ENCODE peak calls at places on chromosomes 6 and 20, in ten cellular contexts. J is spleen, N is lower lobe of right lung, G is RWPE1, H is PC-3, Y is thoracic aorta, D is HCT116, A is aorta, Z is substantia nigra, W is left lung. U is an unnamed sample.

GRCh38 chr6:22943331-22943730 is 374.0 kb downstream of the HDGFL1 start:
- DNase-seq in Y (no peak), A (no peak), D (no peak), H (no peak), J (no peak), G (no peak), N (no peak), Z (no peak), W (no peak), U (no peak)

GRCh38 chr6:73180718-73181619 is 44.3 kb downstream of the KHDC1L start:
- DNase-seq in Y (no peak), G (peak), A (no peak), Z (no peak), N (no peak), J (no peak), W (no peak), H (peak), D (peak), U (peak)

GRCh38 chr6:35061102-35061615 is 80.0 kb downstream of the TCP11 start:
- DNase-seq in J (peak), W (no peak), Y (no peak), A (no peak), N (no peak), D (no peak), G (no peak), Z (no peak), H (no peak), U (no peak)

GRCh38 chr6:150325093-150325772 is 43.6 kb upstream of the IYD start:
- DNase-seq in Z (no peak), Y (no peak), N (no peak), D (no peak), A (no peak), J (no peak), H (peak), W (no peak), G (no peak), U (no peak)

GRCh38 chr6:53741417-53741816 is 53.4 kb upstream of the LRRC1 start:
- DNase-seq in G (no peak), A (no peak), J (no peak), Z (no peak), N (peak), W (no peak), Y (no peak), H (no peak), D (no peak), U (no peak)

GRCh38 chr6:40894962-40895799 is 143.8 kb downstream of the UNC5CL start:
- DNase-seq in J (no peak), Y (no peak), Z (peak), A (peak), W (peak), H (peak), D (peak), G (peak), N (peak), U (no peak)

GRCh38 chr6:11229267-11230043 is 3.0 kb downstream of the NEDD9 start:
- DNase-seq in G (peak), Z (no peak), A (peak), Y (no peak), W (no peak), H (peak), J (no peak), N (no peak), D (no peak), U (no peak)

GRCh38 chr20:47701612-47702011 is 83.7 kb downstream of the SULF2 start:
- DNase-seq in H (no peak), D (no peak), G (no peak), N (no peak), A (no peak), Z (no peak), W (no peak), J (no peak), Y (no peak), U (no peak)

GRCh38 chr6:1605822-1606532 is 3.7 kb upstream of the FOXC1 start:
- DNase-seq in D (no peak), J (no peak), Z (no peak), Y (no peak), G (no peak), W (no peak), H (no peak), N (no peak), A (no peak), U (no peak)

GRCh38 chr6:143843689-143844405 is 709 bp downstream of the LTV1 start:
- DNase-seq in D (no peak), W (no peak), Y (no peak), A (no peak), H (no peak), Z (no peak), G (no peak), J (no peak), N (no peak), U (no peak)

GRCh38 chr6:3296113-3296512 is 37.4 kb downstream of the PSMG4 start:
- DNase-seq in W (no peak), H (no peak), Z (no peak), Y (no peak), G (no peak), J (peak), D (no peak), N (no peak), A (no peak), U (no peak)

GRCh38 chr20:43680976-43681375 is 14.1 kb downstream of the MYBL2 start:
- DNase-seq in J (no peak), A (no peak), N (no peak), W (no peak), G (no peak), D (no peak), Y (no peak), Z (no peak), H (no peak), U (no peak)

GRCh38 chr6:16276991-16277981 is 38.9 kb downstream of the GMPR start:
- DNase-seq in N (peak), D (peak), Y (peak), J (no peak), W (peak), A (peak), G (peak), H (peak), Z (no peak), U (no peak)

GRCh38 chr6:148432405-148433195 is 90.0 kb downstream of the SASH1 start:
- DNase-seq in D (no peak), J (no peak), A (no peak), H (no peak), N (no peak), Y (no peak), W (no peak), G (no peak), Z (no peak), U (no peak)

GRCh38 chr6:111486921-111487320 is 3.9 kb upstream of the REV3L start:
- DNase-seq in W (no peak), N (no peak), Z (no peak), D (no peak), G (no peak), Y (no peak), H (no peak), J (no peak), A (no peak), U (no peak)

GRCh38 chr20:51029963-51030930 is 7.3 kb upstream of the KCNG1 start:
- DNase-seq in Z (no peak), A (no peak), N (no peak), Y (no peak), G (no peak), J (peak), W (no peak), D (no peak), H (no peak), U (no peak)

GRCh38 chr6:52574709-52575489 is 2.0 kb downstream of the TRAM2 start:
- DNase-seq in D (no peak), W (no peak), Z (no peak), G (no peak), H (no peak), A (peak), N (peak), J (peak), Y (no peak), U (no peak)

GRCh38 chr6:8904754-8905153 is 469.4 kb upstream of the SLC35B3 start:
- DNase-seq in G (no peak), N (no peak), W (no peak), Z (no peak), H (peak), Y (no peak), D (no peak), A (no peak), J (no peak), U (no peak)

GRCh38 chr6:45351667-45352066 is 23.5 kb downstream of the RUNX2 start:
- DNase-seq in N (no peak), J (no peak), W (no peak), Z (no peak), A (no peak), Y (no peak), G (no peak), D (no peak), H (no peak), U (no peak)

GRCh38 chr20:1391640-1392442 is 1.0 kb downstream of the FKBP1A start:
- DNase-seq in Y (no peak), Z (no peak), G (no peak), W (no peak), A (peak), H (peak), J (peak), D (no peak), N (peak), U (no peak)

GRCh38 chr20:8969062-8969694 is 99.7 kb upstream of the PLCB4 start:
- DNase-seq in J (no peak), H (no peak), W (no peak), D (no peak), G (no peak), Y (no peak), Z (no peak), A (no peak), N (no peak), U (no peak)

GRCh38 chr6:135018057-135018456 is 36.6 kb downstream of the HBS1L start:
- DNase-seq in N (no peak), D (no peak), A (no peak), H (no peak), Z (no peak), Y (no peak), J (no peak), G (no peak), W (no peak), U (no peak)

GRCh38 chr20:30168025-30168799 is 1089.3 kb upstream of the DEFB115 start:
- DNase-seq in Z (no peak), D (no peak), A (no peak), H (no peak), Y (no peak), G (no peak), N (peak), W (peak), J (peak), U (no peak)

GRCh38 chr6:16973071-16973470 is 128.8 kb upstream of the STMND1 start:
- DNase-seq in N (no peak), D (no peak), G (no peak), H (no peak), Y (no peak), J (no peak), W (no peak), Z (no peak), A (no peak), U (no peak)

GRCh38 chr6:89956182-89956581 is 61.9 kb downstream of the GJA10 start:
- DNase-seq in G (no peak), J (no peak), N (no peak), Z (no peak), Y (no peak), W (no peak), A (no peak), D (no peak), H (no peak), U (no peak)

GRCh38 chr6:36590237-36590636 is 3.9 kb upstream of the SRSF3 start:
- DNase-seq in J (no peak), D (peak), H (peak), Z (no peak), W (no peak), A (no peak), Y (no peak), G (peak), N (no peak), U (no peak)

GRCh38 chr6:91271807-91272206 is 684.9 kb upstream of the MAP3K7 start:
- DNase-seq in G (no peak), Z (no peak), J (peak), N (no peak), W (peak), H (no peak), A (no peak), Y (no peak), D (no peak), U (no peak)

GRCh38 chr20:24764825-24765224 is 184.2 kb upstream of the CST7 start:
- DNase-seq in G (no peak), H (no peak), Z (no peak), Y (no peak), W (peak), D (no peak), A (no peak), N (no peak), J (peak), U (no peak)

GRCh38 chr6:44660561-44661220 is 273.2 kb downstream of the CDC5L start:
- DNase-seq in A (no peak), D (no peak), Z (no peak), J (no peak), N (no peak), G (no peak), H (no peak), W (no peak), Y (no peak), U (no peak)

GRCh38 chr6:9412951-9413559 is 977.7 kb upstream of the SLC35B3 start:
- DNase-seq in A (no peak), J (no peak), H (peak), Y (no peak), W (no peak), Z (no peak), N (no peak), D (peak), G (peak), U (no peak)

GRCh38 chr20:5181955-5182354 is 55.1 kb downstream of the CDS2 start:
- DNase-seq in D (no peak), W (no peak), N (no peak), J (no peak), G (peak), A (no peak), H (peak), Z (no peak), Y (no peak), U (no peak)

GRCh38 chr20:18795366-18795765 is 18.2 kb upstream of the SCP2D1 start:
- DNase-seq in G (no peak), D (no peak), H (no peak), Y (no peak), J (no peak), N (no peak), W (no peak), A (no peak), Z (no peak), U (no peak)

GRCh38 chr6:167157867-167158266 is at the start of gene GPR31:
- DNase-seq in G (no peak), H (no peak), N (no peak), J (no peak), Z (no peak), D (no peak), Y (no peak), W (no peak), A (no peak), U (no peak)

GRCh38 chr6:109372070-109372585 is 10.1 kb downstream of the CD164 start:
- DNase-seq in H (no peak), Z (no peak), G (no peak), A (no peak), D (no peak), W (no peak), Y (no peak), N (no peak), J (no peak), U (no peak)

GRCh38 chr6:44676246-44676790 is 288.8 kb downstream of the CDC5L start:
- DNase-seq in N (no peak), Y (no peak), G (no peak), D (no peak), A (no peak), W (no peak), J (no peak), H (no peak), Z (no peak), U (no peak)

GRCh38 chr20:32470940-32471339 is 112.8 kb downstream of the ASXL1 start:
- DNase-seq in W (peak), H (no peak), N (no peak), Z (no peak), J (no peak), G (no peak), A (no peak), Y (no peak), D (no peak), U (no peak)

GRCh38 chr20:52473171-52473570 is 281.6 kb upstream of the ZFP64 start:
- DNase-seq in D (no peak), Y (no peak), N (no peak), J (no peak), W (no peak), G (no peak), Z (no peak), H (no peak), A (no peak), U (no peak)

GRCh38 chr6:36786055-36786675 is 53.1 kb downstream of the CPNE5 start:
- DNase-seq in W (no peak), A (no peak), H (no peak), N (no peak), D (no peak), Y (no peak), J (no peak), Z (no peak), G (no peak), U (no peak)

DNA sequence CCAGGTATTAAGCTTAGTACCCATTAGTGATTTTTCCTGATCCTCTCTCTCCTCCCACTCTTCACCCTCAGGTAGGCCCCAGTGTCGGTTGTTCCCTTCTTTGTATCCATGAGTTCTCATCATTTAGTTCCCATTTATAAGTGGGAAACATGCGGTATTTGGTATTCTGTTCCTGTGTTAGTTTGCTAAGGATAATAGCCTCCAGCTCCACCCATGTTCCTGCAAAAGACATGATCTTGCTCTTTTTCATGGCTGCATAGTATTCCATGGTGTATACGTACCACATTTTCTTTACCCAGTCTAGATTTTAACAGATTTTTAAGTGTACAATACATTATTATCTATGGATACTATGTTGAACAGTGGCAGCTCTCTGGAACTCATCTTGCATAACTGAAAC is 44.4 kb downstream of the CYP24A1 start:
- DNase-seq in Z (no peak), J (no peak), W (no peak), D (no peak), Y (no peak), A (no peak), H (no peak), G (no peak), N (no peak), U (no peak)
- H3K27ac ChIP-seq in Z (no peak), J (no peak), W (no peak), D (no peak), Y (no peak), A (no peak), H (no peak), G (no peak), N (no peak), U (no peak)

GRCh38 chr6:84618046-84618752 is 146.2 kb downstream of the TBX18 start:
- DNase-seq in A (no peak), W (no peak), D (no peak), J (no peak), N (no peak), Z (no peak), Y (no peak), G (peak), H (peak), U (no peak)
- H3K27ac ChIP-seq in A (peak), W (no peak), D (no peak), J (no peak), N (no peak), Z (no peak), Y (peak), G (no peak), H (peak), U (no peak)

GRCh38 chr6:158772172-158772571 is 47.0 kb downstream of the EZR start:
- DNase-seq in N (no peak), Y (no peak), D (no peak), H (no peak), J (no peak), W (no peak), A (no peak), G (no peak), Z (no peak), U (no peak)

GRCh38 chr6:158772851-158773371 is 46.3 kb downstream of the EZR start:
- DNase-seq in W (no peak), Y (no peak), A (no peak), G (peak), D (no peak), J (no peak), N (no peak), Z (no peak), H (no peak), U (no peak)

GRCh38 chr6:158774734-158775449 is 44.3 kb downstream of the EZR start:
- DNase-seq in J (no peak), W (no peak), N (no peak), G (no peak), H (no peak), Z (no peak), Y (no peak), D (no peak), A (no peak), U (no peak)

GRCh38 chr6:158775832-158776231 is 43.3 kb downstream of the EZR start:
- DNase-seq in G (no peak), Y (no peak), A (no peak), D (no peak), J (no peak), N (no peak), H (no peak), W (no peak), Z (no peak), U (no peak)

DNA sequence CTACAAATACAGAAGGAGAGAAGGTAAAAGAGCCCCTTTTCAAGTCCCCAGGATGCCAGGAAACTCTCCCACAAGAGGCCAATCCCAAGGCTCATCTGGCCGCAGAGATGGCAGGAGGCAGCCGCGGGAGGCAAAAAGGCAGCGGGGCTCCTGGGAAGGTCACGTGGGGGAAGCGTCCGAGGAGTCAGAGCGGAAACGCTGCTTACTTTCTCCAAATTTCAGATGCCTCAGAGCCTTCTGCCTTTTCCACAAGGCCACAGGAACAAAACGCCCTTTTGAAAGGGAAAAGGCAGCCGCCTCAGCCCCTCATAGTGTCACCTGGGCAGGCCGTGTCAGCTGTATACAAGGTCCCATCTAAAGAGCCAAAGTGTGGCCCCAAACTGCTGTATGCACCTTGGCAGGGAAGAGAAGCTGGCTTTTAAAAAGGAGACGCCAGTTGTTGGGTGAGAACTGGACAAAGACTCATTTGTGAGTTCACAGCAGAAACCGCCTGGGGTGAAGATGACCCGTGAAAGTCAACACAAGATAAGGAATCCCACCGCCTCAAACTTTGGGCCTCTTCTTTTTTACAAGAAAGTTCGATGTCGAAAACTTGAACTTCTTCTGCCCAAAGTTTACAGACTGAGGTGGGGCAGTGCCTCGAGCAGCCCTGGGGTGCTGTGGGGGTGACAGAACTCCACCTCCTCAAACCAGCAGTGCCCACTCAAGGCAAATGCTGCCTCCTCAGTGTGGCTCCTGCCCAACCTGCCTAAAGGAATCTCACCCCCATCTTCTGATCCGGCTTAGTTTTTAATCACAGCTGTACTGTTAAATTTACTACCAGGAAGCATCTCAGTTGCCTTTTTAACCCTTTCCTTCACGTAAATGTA is 45.4 kb downstream of the EZR start:
- DNase-seq in A (no peak), D (no peak), H (no peak), G (no peak), J (no peak), N (no peak), W (no peak), Y (no peak), Z (no peak), U (no peak)
- H3K27ac ChIP-seq in A (no peak), D (peak), H (no peak), G (peak), J (peak), N (peak), W (no peak), Y (no peak), Z (no peak), U (peak)

GRCh38 chr20:36890586-36890985 is 14.6 kb downstream of the TLDC2 start:
- DNase-seq in D (no peak), Y (no peak), W (no peak), G (no peak), A (no peak), N (peak), J (no peak), H (no peak), Z (no peak), U (no peak)

GRCh38 chr20:36891211-36891610 is 15.3 kb downstream of the TLDC2 start:
- DNase-seq in Y (no peak), J (no peak), A (no peak), Z (no peak), D (no peak), H (no peak), N (peak), G (no peak), W (no peak), U (no peak)

GRCh38 chr20:36893801-36894200 is 17.9 kb downstream of the TLDC2 start:
- DNase-seq in W (no peak), H (no peak), N (no peak), A (no peak), D (no peak), G (no peak), J (no peak), Y (no peak), Z (no peak), U (no peak)

DNA sequence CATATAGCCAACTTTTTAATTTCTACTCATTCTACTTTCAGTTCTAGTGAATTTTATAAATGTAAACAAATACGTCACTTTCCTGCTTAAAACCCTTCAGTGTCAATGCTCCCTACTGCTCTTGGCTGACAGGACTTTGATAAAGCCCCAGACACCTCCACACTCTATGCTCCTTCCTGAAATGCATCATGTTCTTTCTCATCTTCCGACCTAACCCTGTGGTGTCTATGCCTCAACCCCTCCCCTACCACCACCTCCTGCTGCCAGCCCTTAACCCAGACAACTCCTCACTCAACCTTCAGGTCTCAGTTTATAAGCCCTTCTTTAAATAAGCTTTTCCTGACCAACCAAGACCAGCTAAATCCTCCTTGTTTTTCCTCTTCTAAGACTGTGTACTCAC is 19.1 kb downstream of the TLDC2 start:
- DNase-seq in J (no peak), Y (no peak), A (no peak), G (no peak), W (no peak), D (no peak), H (no peak), Z (no peak), N (no peak), U (no peak)
- H3K27ac ChIP-seq in J (no peak), Y (no peak), A (no peak), G (no peak), W (no peak), D (no peak), H (no peak), Z (no peak), N (no peak), U (no peak)